ENCODE peak calls at places on chromosomes 2 and 18, in six cellular contexts. Z is HT1080, Q is Panc1, P is neural progenitor cell, I is NCI-H2029 treated with DMSO at 0.1 percent for 48 hours, R is HEK293T. B is an unnamed sample.

GRCh38 chr18:52136532-52136931 is 203.5 kb upstream of the DCC start:
- DNase-seq in I (no peak), P (no peak), Z (no peak), Q (no peak), R (no peak), B (no peak)

GRCh38 chr18:45059695-45060094 is 379.0 kb downstream of the SETBP1 start:
- DNase-seq in I (no peak), R (no peak), P (no peak), Z (peak; percentile 94), Q (no peak), B (peak; percentile 66)

GRCh38 chr2:170454471-170455372 is 260.4 kb upstream of the SP5 start:
- DNase-seq in R (no peak), Z (no peak), Q (no peak), I (no peak), P (no peak), B (no peak)

GRCh38 chr2:105828543-105828942 is 83.8 kb downstream of the NCK2 start:
- DNase-seq in P (no peak), Z (no peak), Q (no peak), R (no peak), I (no peak), B (no peak)

GRCh38 chr18:72232611-72233010 is 311.5 kb downstream of the CBLN2 start:
- DNase-seq in Z (no peak), I (no peak), P (no peak), R (no peak), Q (no peak), B (no peak)

GRCh38 chr18:22563098-22563707 is 145.5 kb upstream of the CTAGE1 start:
- DNase-seq in I (peak; percentile 24), P (peak; percentile 75), Z (peak; percentile 80), R (peak; percentile 79), Q (peak; percentile 71), B (peak; percentile 87)

GRCh38 chr2:229882583-229882982 is 39.2 kb downstream of the TRIP12 start:
- DNase-seq in Z (no peak), R (no peak), I (no peak), P (no peak), Q (no peak), B (no peak)

GRCh38 chr18:64258111-64258650 is 109.3 kb upstream of the LINC00305 start:
- DNase-seq in Q (no peak), I (no peak), Z (peak; percentile 76), P (no peak), R (no peak), B (no peak)